ENCODE peak calls at places on chromosomes 13 and 19, in ten cellular contexts. V is transverse colon, A is right lobe of liver, C is breast epithelium, L is IMR-90, P is sigmoid colon, G is adrenal gland, U is body of pancreas, E is HCT116, J is H1. X is an unnamed sample.

GRCh38 chr19:54462713-54463530 is 656 bp downstream of the LENG9 start:
- DNase-seq in V (peak; percentile 80), A (peak; percentile 77), C (peak; percentile 54), L (peak; percentile 46), P (peak; percentile 90), G (peak; percentile 80), U (peak; percentile 83), E (no peak), J (peak; percentile 83), X (peak; percentile 63)

GRCh38 chr13:25455146-25455545 is 83.4 kb downstream of the ATP8A2 start:
- DNase-seq in V (no peak), A (no peak), C (no peak), L (no peak), P (no peak), G (peak; percentile 43), U (no peak), E (no peak), J (no peak), X (no peak)

GRCh38 chr19:38919837-38920528 is 8.0 kb upstream of the CCER2 start:
- DNase-seq in V (no peak), A (peak; percentile 17), C (no peak), L (no peak), P (no peak), G (peak; percentile 12), U (no peak), E (no peak), J (no peak), X (no peak)

GRCh38 chr19:6822311-6822670 is 49.8 kb downstream of the VAV1 start:
- DNase-seq in V (no peak), A (no peak), C (no peak), L (no peak), P (no peak), G (no peak), U (no peak), E (no peak), J (no peak), X (no peak)

GRCh38 chr19:14530005-14530348 is 583 bp downstream of the TECR start:
- DNase-seq in V (peak; percentile 72), A (no peak), C (peak; percentile 44), L (no peak), P (no peak), G (no peak), U (no peak), E (no peak), J (no peak), X (peak; percentile 43)

GRCh38 chr19:35031072-35031881 is 1.0 kb downstream of the SCN1B start:
- DNase-seq in V (no peak), A (no peak), C (no peak), L (peak; percentile 18), P (no peak), G (no peak), U (no peak), E (no peak), J (peak; percentile 70), X (no peak)

GRCh38 chr19:35167251-35168119 is 12.9 kb downstream of the FXYD5 start:
- DNase-seq in V (no peak), A (no peak), C (no peak), L (no peak), P (peak; percentile 41), G (no peak), U (no peak), E (no peak), J (no peak), X (no peak)

GRCh38 chr13:100210966-100211710 is 122.2 kb downstream of the PCCA start:
- DNase-seq in V (no peak), A (no peak), C (no peak), L (peak; percentile 23), P (no peak), G (no peak), U (no peak), E (no peak), J (no peak), X (no peak)

GRCh38 chr19:55146648-55147218 is 2.3 kb downstream of the TNNT1 start:
- DNase-seq in V (no peak), A (no peak), C (no peak), L (no peak), P (no peak), G (no peak), U (no peak), E (peak; percentile 61), J (peak; percentile 88), X (no peak)

GRCh38 chr19:38554676-38555141 is 63.0 kb downstream of the MAP4K1 start:
- DNase-seq in V (no peak), A (no peak), C (no peak), L (no peak), P (no peak), G (no peak), U (no peak), E (no peak), J (no peak), X (no peak)

GRCh38 chr13:40401911-40402776 is 264.3 kb downstream of the FOXO1 start:
- DNase-seq in V (peak; percentile 96), A (peak; percentile 98), C (peak; percentile 84), L (peak; percentile 92), P (peak; percentile 99), G (peak; percentile 99), U (peak; percentile 95), E (peak; percentile 64), J (no peak), X (peak; percentile 93)

GRCh38 chr19:14434543-14435319 is 1.6 kb downstream of the PKN1 start:
- DNase-seq in V (peak; percentile 59), A (peak; percentile 66), C (peak; percentile 39), L (peak; percentile 72), P (peak; percentile 89), G (peak; percentile 90), U (peak; percentile 60), E (no peak), J (no peak), X (peak; percentile 51)

GRCh38 chr19:54287456-54287855 is 6.5 kb upstream of the LILRB2 start:
- DNase-seq in V (no peak), A (no peak), C (no peak), L (peak; percentile 52), P (no peak), G (no peak), U (no peak), E (no peak), J (no peak), X (no peak)

GRCh38 chr13:113863511-113864302 is at the start of gene GAS6:
- DNase-seq in V (peak; percentile 80), A (peak; percentile 76), C (peak; percentile 38), L (no peak), P (no peak), G (peak; percentile 52), U (peak; percentile 68), E (no peak), J (peak; percentile 65), X (peak; percentile 77)
- TF ChIP-seq CTCF in V (no peak), A (no peak), C (no peak), L (no peak), P (no peak), G (no peak), U (no peak), E (no peak), J (no peak), X (no peak)

DNA sequence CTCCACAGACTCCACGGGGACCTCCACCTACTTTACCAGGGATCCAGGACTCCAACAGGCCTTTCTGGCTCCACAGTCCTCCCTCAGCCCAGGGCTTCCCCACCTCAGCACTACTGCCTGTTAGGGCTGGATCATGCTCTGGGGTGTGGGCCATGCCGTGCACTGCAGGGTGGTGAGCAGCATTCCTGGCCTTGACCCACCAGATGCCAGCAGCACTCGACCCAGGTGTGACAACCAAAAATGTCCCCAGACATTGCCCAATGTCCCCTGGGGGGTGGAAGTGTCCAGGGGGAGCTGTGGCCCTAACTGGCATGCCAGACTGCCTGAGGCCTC is 42.0 kb downstream of the EPS15L1 start:
- DNase-seq in V (no peak), A (no peak), C (no peak), L (no peak), P (no peak), G (no peak), U (no peak), E (no peak), J (no peak), X (no peak)
- TF ChIP-seq POLR2A in V (no peak), A (no peak), C (no peak), L (no peak), P (no peak), G (no peak), U (no peak), E (no peak), J (no peak), X (no peak)

GRCh38 chr19:21680679-21681078 is 86.7 kb downstream of the ZNF100 start:
- DNase-seq in V (no peak), A (no peak), C (no peak), L (no peak), P (no peak), G (no peak), U (no peak), E (no peak), J (no peak), X (no peak)

GRCh38 chr19:21680026-21680425 is 87.4 kb downstream of the ZNF100 start:
- DNase-seq in V (no peak), A (no peak), C (no peak), L (no peak), P (no peak), G (no peak), U (no peak), E (no peak), J (no peak), X (no peak)

GRCh38 chr19:21677696-21678418 is 89.5 kb downstream of the ZNF100 start:
- DNase-seq in V (no peak), A (no peak), C (no peak), L (no peak), P (no peak), G (no peak), U (no peak), E (no peak), J (no peak), X (peak; percentile 33)
- TF ChIP-seq CTCF in V (no peak), A (no peak), C (no peak), L (no peak), P (no peak), G (no peak), U (peak; percentile 35), E (no peak), J (no peak), X (no peak)

GRCh38 chr19:49061445-49061844 is 3.2 kb downstream of the NTF4 start:
- DNase-seq in V (no peak), A (no peak), C (no peak), L (no peak), P (no peak), G (no peak), U (no peak), E (no peak), J (no peak), X (no peak)

GRCh38 chr19:49065905-49066512 is 1.4 kb upstream of the NTF4 start:
- DNase-seq in V (no peak), A (no peak), C (no peak), L (no peak), P (no peak), G (no peak), U (no peak), E (no peak), J (no peak), X (no peak)

GRCh38 chr19:49064768-49065611 is at the start of gene NTF4:
- DNase-seq in V (no peak), A (no peak), C (peak; percentile 52), L (no peak), P (no peak), G (no peak), U (peak; percentile 19), E (no peak), J (peak; percentile 78), X (no peak)

GRCh38 chr19:49061000-49061399 is 3.5 kb upstream of the CGB7 start:
- DNase-seq in V (no peak), A (no peak), C (no peak), L (no peak), P (no peak), G (no peak), U (no peak), E (no peak), J (no peak), X (no peak)

GRCh38 chr19:49064029-49064629 is 489 bp downstream of the NTF4 start:
- DNase-seq in V (no peak), A (no peak), C (peak; percentile 88), L (no peak), P (no peak), G (no peak), U (no peak), E (no peak), J (no peak), X (no peak)
- TF ChIP-seq POLR2A in V (no peak), A (no peak), C (no peak), L (no peak), P (no peak), G (no peak), U (no peak), E (no peak), J (no peak), X (no peak)